ENCODE peak calls at places on chromosomes 3 and 15, in nine cellular contexts. E, Z, J, Q, S, P, N, V and G are unnamed samples.
A peak's percentile ranks its signal among the peaks of the same experiment; 100 is the strongest.

GRCh38 chr15:85910796-85911195 is 116.1 kb upstream of the KLHL25 start:
- DNase-seq in Q (no peak), V (no peak), N (no peak), E (no peak), Z (no peak), S (no peak), J (no peak), P (no peak), G (no peak)

GRCh38 chr3:4757056-4757948 is 221.9 kb upstream of the BHLHE40 start:
- DNase-seq in J (no peak), Q (no peak), V (no peak), Z (no peak), E (no peak), S (no peak), N (no peak), P (no peak), G (no peak)

GRCh38 chr3:14544282-14545250 is 4.4 kb upstream of the GRIP2 start:
- DNase-seq in E (no peak), S (no peak), N (no peak), V (no peak), Z (no peak), J (no peak), Q (no peak), P (no peak), G (no peak)

GRCh38 chr3:46143951-46144473 is 64.1 kb downstream of the CCR1 start:
- DNase-seq in P (no peak), N (no peak), E (no peak), S (no peak), Q (no peak), V (no peak), J (no peak), Z (no peak), G (no peak)

GRCh38 chr15:71334874-71335273 is 219.6 kb downstream of the THSD4 start:
- DNase-seq in Z (no peak), S (no peak), J (no peak), V (no peak), P (no peak), Q (no peak), E (no peak), N (no peak), G (no peak)

GRCh38 chr3:125319765-125320164 is 55.4 kb downstream of the ZNF148 start:
- DNase-seq in N (no peak), S (no peak), Z (no peak), J (no peak), P (no peak), Q (no peak), V (no peak), E (no peak), G (no peak)

GRCh38 chr3:117963858-117964257 is 1070.8 kb downstream of the IGSF11 start:
- DNase-seq in P (no peak), V (no peak), Q (no peak), N (no peak), Z (no peak), S (no peak), E (no peak), J (no peak), G (no peak)

GRCh38 chr3:71640549-71640948 is 57.0 kb upstream of the FOXP1 start:
- DNase-seq in S (no peak), J (no peak), Z (no peak), P (no peak), N (no peak), E (no peak), Q (no peak), V (no peak), G (no peak)

GRCh38 chr3:174153875-174154274 is 705.3 kb upstream of the NAALADL2 start:
- DNase-seq in E (no peak), S (no peak), V (peak; percentile 71), Q (no peak), P (no peak), N (peak; percentile 6), J (no peak), Z (peak; percentile 74), G (no peak)

GRCh38 chr3:128081846-128082245 is 29.6 kb downstream of the SEC61A1 start:
- DNase-seq in S (no peak), V (no peak), P (no peak), Z (peak; percentile 49), E (no peak), Q (no peak), J (no peak), N (peak; percentile 65), G (no peak)

GRCh38 chr15:52200831-52201365 is 9.7 kb upstream of the GNB5 start:
- DNase-seq in J (no peak), V (no peak), Q (no peak), P (no peak), Z (no peak), S (no peak), E (no peak), N (no peak), G (no peak)

GRCh38 chr3:62210016-62210415 is 163.3 kb downstream of the FEZF2 start:
- DNase-seq in J (no peak), N (no peak), Q (no peak), E (no peak), P (no peak), S (no peak), V (no peak), Z (no peak), G (no peak)

GRCh38 chr15:56586206-56586605 is 121.3 kb upstream of the MNS1 start:
- DNase-seq in V (no peak), S (no peak), J (no peak), Q (no peak), E (no peak), P (no peak), N (no peak), Z (no peak), G (no peak)

GRCh38 chr15:81222007-81222406 is 25.3 kb downstream of the IL16 start:
- DNase-seq in P (no peak), E (no peak), Q (no peak), N (no peak), S (no peak), V (no peak), Z (no peak), J (no peak), G (no peak)

GRCh38 chr15:39393575-39394335 is 187.1 kb upstream of the THBS1 start:
- DNase-seq in Z (peak; percentile 16), J (no peak), E (no peak), P (no peak), S (no peak), Q (no peak), V (no peak), N (peak; percentile 31), G (no peak)

GRCh38 chr3:170776887-170777551 is 93.0 kb downstream of the RPL22L1 start:
- DNase-seq in E (no peak), P (no peak), S (no peak), N (no peak), Q (no peak), V (no peak), J (no peak), Z (no peak), G (no peak)

GRCh38 chr3:57080171-57080570 is 19.7 kb downstream of the SPATA12 start:
- DNase-seq in P (no peak), Q (peak; percentile 66), J (no peak), E (no peak), N (no peak), V (no peak), Z (no peak), S (no peak), G (no peak)

GRCh38 chr3:141367038-141367730 is 1.1 kb upstream of the ZBTB38 start:
- DNase-seq in S (no peak), V (peak; percentile 100), N (peak; percentile 100), J (peak; percentile 70), P (no peak), Q (no peak), Z (peak; percentile 91), E (no peak), G (no peak)

GRCh38 chr15:51849866-51850265 is 20.4 kb downstream of the TMOD3 start:
- DNase-seq in V (no peak), P (no peak), Z (no peak), N (no peak), J (no peak), S (no peak), E (no peak), Q (no peak), G (no peak)

GRCh38 chr3:45105855-45106655 is 40.1 kb downstream of the CDCP1 start:
- DNase-seq in Z (peak; percentile 92), J (no peak), V (peak; percentile 94), P (no peak), S (no peak), N (peak; percentile 82), E (no peak), Q (no peak), G (no peak)

GRCh38 chr3:174331095-174331802 is 527.9 kb upstream of the NAALADL2 start:
- DNase-seq in J (no peak), V (no peak), S (no peak), N (no peak), Z (no peak), E (no peak), Q (no peak), P (no peak), G (no peak)

GRCh38 chr15:26069204-26069603 is 206.1 kb upstream of the ATP10A start:
- DNase-seq in Q (no peak), N (no peak), E (no peak), P (no peak), S (no peak), Z (no peak), V (no peak), J (no peak), G (no peak)

GRCh38 chr15:59399465-59400102 is 26.9 kb upstream of the MYO1E start:
- DNase-seq in Q (peak; percentile 90), V (no peak), N (no peak), E (peak; percentile 88), P (no peak), J (no peak), S (no peak), Z (no peak), G (peak; percentile 68)
- TF ChIP-seq CTCF in Q (peak; percentile 44), V (no peak), N (no peak), E (no peak), P (no peak), J (no peak), S (no peak), Z (no peak), G (no peak)

GRCh38 chr3:194042947-194043346 is 93.0 kb upstream of the HES1 start:
- DNase-seq in E (no peak), N (peak; percentile 48), V (peak; percentile 43), Q (no peak), S (no peak), J (no peak), P (no peak), Z (peak; percentile 89), G (no peak)
- TF ChIP-seq CTCF in E (no peak), N (no peak), V (no peak), Q (no peak), S (no peak), J (no peak), P (no peak), Z (no peak), G (no peak)

GRCh38 chr15:95682129-95682528 is 648.4 kb upstream of the NR2F2 start:
- DNase-seq in V (no peak), N (no peak), P (no peak), Q (no peak), E (no peak), J (no peak), Z (no peak), S (no peak), G (no peak)
- TF ChIP-seq CTCF in V (no peak), N (no peak), P (no peak), Q (no peak), E (no peak), J (no peak), Z (no peak), S (no peak), G (no peak)

DNA sequence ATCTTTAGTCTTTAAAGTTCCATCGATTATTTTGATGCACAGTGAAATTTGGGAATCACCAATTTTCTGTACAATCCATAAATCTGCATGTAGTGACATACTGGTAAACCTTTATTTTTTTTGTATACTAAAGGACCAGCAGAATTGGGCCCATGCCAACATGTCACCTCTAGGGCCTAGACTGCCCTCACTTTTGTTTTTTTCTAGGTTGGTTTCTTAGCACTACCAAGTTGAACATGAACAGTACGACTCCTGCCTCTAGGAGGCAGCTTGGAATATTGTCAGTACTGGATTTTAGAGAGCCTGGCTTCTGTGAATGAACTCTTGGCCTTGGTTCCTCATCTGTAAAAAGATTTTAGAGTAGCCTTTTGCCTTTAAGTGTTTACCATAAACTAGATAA is 32.3 kb downstream of the NKIRAS1 start:
- DNase-seq in V (no peak), Q (no peak), J (no peak), S (no peak), N (no peak), Z (peak; percentile 27), P (no peak), E (no peak), G (no peak)
- TF ChIP-seq CTCF in V (peak; percentile 30), Q (peak; percentile 42), J (no peak), S (peak; percentile 12), N (peak; percentile 57), Z (peak; percentile 43), P (no peak), E (no peak), G (no peak)